ENCODE peak calls at places on chromosomes 5 and 9, in four cellular contexts. P is psoas muscle, G is epithelial cell of esophagus, I is stomach. Y is an unnamed sample.

GRCh38 chr9:134293576-134294227 is 32.6 kb upstream of the RXRA start:
- DNase-seq in P (peak; percentile 37), G (no peak), I (no peak), Y (no peak)

GRCh38 chr5:123156577-123157296 is 67.7 kb downstream of the PRDM6 start:
- DNase-seq in P (no peak), G (peak; percentile 4), I (no peak), Y (peak; percentile 54)

GRCh38 chr5:74810915-74811314 is 43.9 kb downstream of the NSA2 start:
- DNase-seq in P (no peak), G (peak; percentile 94), I (no peak), Y (no peak)

GRCh38 chr5:66171349-66172344 is 27.5 kb downstream of the SREK1 start:
- DNase-seq in P (no peak), G (peak; percentile 57), I (no peak), Y (peak; percentile 75)

GRCh38 chr5:169913479-169913878 is 66.8 kb downstream of the INSYN2B start:
- DNase-seq in P (no peak), G (no peak), I (no peak), Y (no peak)

GRCh38 chr9:99809586-99810357 is 11.9 kb upstream of the NR4A3 start:
- DNase-seq in P (no peak), G (peak; percentile 69), I (no peak), Y (no peak)

GRCh38 chr9:132965478-132965877 is 13.0 kb upstream of the GFI1B start:
- DNase-seq in P (no peak), G (no peak), I (no peak), Y (no peak)

GRCh38 chr5:159782197-159782994 is 133.9 kb upstream of the ADRA1B start:
- DNase-seq in P (no peak), G (no peak), I (no peak), Y (no peak)

GRCh38 chr5:9529041-9529480 is 16.8 kb downstream of the SEMA5A start:
- DNase-seq in P (peak; percentile 23), G (no peak), I (no peak), Y (no peak)

GRCh38 chr9:126625329-126626116 is 11.8 kb downstream of the LMX1B start:
- DNase-seq in P (no peak), G (no peak), I (no peak), Y (no peak)

GRCh38 chr5:44189255-44189654 is 200.0 kb downstream of the FGF10 start:
- DNase-seq in P (no peak), G (no peak), I (no peak), Y (no peak)

GRCh38 chr5:73633060-73633459 is 7.1 kb downstream of the ARHGEF28 start:
- DNase-seq in P (no peak), G (no peak), I (no peak), Y (no peak)

GRCh38 chr9:35579130-35579529 is 25.9 kb upstream of the TESK1 start:
- DNase-seq in P (no peak), G (peak; percentile 23), I (no peak), Y (no peak)

GRCh38 chr5:88707216-88707965 is 175.6 kb downstream of the MEF2C start:
- DNase-seq in P (no peak), G (peak; percentile 41), I (no peak), Y (no peak)

GRCh38 chr9:131707677-131708612 is 31.9 kb downstream of the RAPGEF1 start:
- DNase-seq in P (peak; percentile 65), G (peak; percentile 83), I (peak; percentile 56), Y (peak; percentile 75)

GRCh38 chr9:469672-470040 is 255.0 kb downstream of the DOCK8 start:
- DNase-seq in P (peak; percentile 15), G (peak; percentile 7), I (peak; percentile 27), Y (no peak)

DNA sequence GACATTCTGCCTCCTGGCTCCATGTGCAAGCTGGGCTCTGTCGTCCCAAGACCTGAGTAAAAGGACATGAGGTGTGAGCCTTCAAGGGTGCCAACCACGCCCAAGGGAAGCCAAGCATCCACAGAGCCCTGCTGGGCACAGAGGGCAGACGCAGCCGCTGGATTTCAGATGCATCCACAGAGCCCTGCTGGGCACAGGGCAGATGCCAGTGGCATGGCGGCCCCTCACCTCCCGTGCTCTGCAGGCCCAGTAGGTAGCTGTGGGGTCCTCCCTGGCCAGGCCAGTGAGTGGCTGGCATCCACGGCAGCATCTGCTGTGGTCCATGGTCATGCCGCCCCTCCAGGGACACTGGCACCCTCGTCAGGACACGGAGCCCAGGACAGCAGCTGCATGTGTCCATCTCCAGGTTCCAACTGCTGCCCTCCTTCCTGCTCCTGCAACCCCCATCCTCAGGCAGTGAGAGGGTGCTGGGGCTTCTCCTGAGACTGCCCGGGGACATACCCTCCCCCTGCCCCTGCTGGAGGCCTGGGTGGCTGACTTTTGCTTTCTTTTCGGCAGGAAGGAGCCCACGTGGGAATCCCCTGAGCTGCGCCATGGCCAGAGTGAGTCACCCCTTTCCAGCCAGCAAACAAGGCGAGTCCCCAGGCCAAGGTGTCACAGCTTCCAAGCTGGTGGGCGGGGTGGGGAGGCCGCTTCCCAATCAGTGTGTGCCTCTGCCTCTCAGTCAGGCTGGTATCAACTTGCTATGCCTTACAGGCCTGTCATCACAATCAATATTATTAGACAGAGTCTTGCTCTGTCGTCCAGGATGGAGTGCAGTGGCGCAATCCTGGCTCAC is 4.0 kb upstream of the TRAF2 start:
- DNase-seq in P (peak; percentile 82), G (peak; percentile 95), I (peak; percentile 77), Y (peak; percentile 73)
- H3K4me3 ChIP-seq in P (peak overlapping the region; percentile 36), G (no peak overlapping the region), I (no peak overlapping the region), Y (no peak overlapping the region)

DNA sequence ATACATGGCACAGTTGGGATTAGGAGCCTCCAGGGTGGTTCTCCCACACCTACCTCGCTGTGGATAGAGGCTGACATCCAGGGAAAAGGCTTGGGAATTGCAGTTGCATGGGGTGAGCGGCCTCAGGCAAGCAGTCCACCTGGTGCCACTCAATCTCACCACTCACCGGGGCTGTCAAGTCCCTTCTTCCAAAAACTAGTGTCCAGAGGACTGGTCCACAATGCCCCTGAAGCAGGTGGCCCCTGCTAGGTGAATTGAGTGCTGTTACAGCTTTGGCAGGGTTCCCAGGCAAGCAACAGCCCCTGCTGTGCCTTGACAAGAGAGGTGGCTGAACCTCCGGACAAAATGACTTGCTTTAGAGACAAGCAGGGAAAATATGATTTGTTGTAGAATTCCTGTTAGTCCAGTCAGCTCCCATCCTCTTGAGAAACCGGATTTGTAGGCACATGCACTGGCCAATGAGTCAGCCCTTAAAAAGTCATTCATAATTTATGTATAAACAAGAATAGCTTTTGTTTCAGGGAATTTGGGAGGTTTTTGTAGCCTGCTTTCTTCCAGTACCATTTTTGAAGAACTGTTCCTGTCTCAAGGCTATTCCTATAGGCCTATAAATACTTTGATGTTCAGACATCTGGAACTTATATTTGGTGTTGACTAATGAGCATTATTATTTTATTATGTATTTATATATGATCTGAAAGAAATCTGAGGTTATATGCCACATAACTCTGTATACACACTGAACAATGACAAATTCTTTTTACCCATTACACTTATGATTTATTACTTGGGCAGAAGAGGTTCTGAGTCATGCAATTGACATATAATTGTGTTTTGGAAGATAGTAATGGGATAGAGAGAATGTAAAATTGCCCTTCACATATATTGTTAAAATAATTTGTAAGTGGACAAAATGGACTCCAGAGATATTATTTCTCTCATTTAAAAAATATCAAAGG is 411.1 kb downstream of the ACTL7B start:
- DNase-seq in P (no peak), G (peak; percentile 96), I (no peak), Y (peak; percentile 91)
- TF ChIP-seq CTCF in P (no peak), G (no peak), I (no peak), Y (no peak)

DNA sequence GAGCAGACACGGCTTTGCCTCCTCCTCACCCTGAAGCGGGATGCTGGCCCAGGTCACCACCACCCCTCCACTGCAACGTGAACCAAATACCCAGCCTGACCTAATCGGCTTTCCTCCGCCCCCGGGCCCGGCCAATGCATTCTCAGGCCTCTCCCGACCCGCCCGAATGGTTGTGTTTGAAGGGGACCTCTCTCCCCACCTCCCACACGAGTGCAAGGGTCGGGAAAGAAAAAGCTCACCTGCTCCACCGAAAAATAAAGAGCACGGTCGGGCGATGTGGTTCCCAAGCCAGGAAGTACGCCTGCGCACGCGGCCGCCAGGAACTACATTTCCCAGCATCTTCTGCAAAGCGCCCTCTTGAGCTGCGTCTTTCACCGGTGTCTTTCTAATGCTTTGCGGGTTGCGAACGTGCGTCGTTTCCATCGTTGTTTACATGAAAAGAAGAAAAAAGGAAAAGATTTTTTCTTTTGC is at the start of gene ZNF883:
- DNase-seq in P (peak; percentile 35), G (peak; percentile 73), I (peak; percentile 30), Y (peak; percentile 76)
- H3K4me3 ChIP-seq in P (peak within 1 kb of the TSS; percentile 55), G (peak within 1 kb of the TSS; percentile 67), I (no peak within 1 kb of the TSS), Y (peak within 1 kb of the TSS; percentile 57)

DNA sequence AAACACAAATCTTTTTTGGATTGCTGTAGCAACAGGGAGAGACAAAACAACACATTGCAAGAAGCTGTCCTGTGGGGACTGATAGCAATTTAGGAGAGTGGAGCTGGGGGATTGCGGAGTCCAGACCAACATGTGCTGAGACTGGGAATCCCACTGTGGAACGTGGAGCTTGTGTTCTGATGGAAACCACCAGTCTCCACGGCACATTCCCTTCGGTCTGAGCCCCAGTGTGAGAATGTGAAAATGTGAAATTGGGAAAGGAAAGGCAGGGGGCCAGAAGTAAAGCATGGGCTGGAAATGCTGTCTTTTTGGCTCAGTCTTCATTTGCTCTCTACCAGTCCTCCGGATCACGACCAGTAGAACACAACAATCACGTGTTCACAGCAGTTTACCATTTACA is 348.8 kb upstream of the TNC start:
- DNase-seq in P (peak; percentile 24), G (no peak), I (no peak), Y (no peak)
- TF ChIP-seq CTCF in P (no peak), G (no peak), I (no peak), Y (no peak)

DNA sequence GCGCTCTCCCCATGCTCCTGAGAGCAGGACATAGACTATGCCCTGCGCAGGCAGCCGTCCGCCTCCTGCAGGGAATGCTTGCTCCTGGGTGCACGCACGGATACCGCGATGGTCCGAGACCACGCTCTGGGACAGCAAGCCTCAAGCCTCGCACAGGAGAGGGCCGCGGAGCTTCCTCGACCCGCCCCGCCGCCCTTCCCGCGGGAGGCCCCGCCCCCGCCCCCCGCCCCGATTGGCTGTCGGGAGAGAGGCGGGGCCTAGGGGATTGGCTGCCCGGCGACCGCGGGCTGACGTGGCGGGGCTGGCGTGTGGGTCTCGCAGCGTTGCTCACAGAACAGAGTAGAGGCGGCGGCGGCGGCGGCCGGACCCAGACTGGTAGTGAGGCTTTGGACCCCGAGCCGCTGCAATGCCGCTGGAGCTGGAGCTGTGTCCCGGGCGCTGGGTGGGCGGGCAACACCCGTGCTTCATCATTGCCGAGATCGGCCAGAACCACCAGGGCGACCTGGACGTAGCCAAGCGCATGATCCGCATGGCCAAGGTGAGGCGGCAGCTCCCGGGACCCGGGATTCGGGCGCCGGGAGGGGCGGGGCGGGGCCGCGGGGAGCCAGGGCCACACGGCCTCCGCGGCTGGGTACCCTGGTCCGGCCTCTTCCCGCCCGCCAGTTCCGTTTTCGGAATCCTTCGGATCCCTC is at the start of gene NANS:
- DNase-seq in P (peak; percentile 94), G (peak; percentile 94), I (peak; percentile 96), Y (peak; percentile 97)
- H3K4me3 ChIP-seq in P (peak within 1 kb of the TSS; percentile 76), G (peak within 1 kb of the TSS; percentile 69), I (peak within 1 kb of the TSS; percentile 86), Y (peak within 1 kb of the TSS; percentile 86)